ENCODE peak calls at places on chromosomes 3 and 15, in five cellular contexts. L is brain microvascular endothelial cell, X is right atrium auricular region, K is body of pancreas, B is transverse colon. N is an unnamed sample. For H3K36me3, the result is how much of the 10 kb centered on the place peaks cover.

GRCh38 chr15:97504031-97504430 is 456.5 kb upstream of the ARRDC4 start:
- DNase-seq in K (no peak), L (peak), X (no peak), B (no peak), N (peak)

GRCh38 chr3:185402561-185402960 is 39.6 kb downstream of the MAP3K13 start:
- DNase-seq in K (peak), X (no peak), B (no peak), L (no peak), N (no peak)

GRCh38 chr3:46383946-46384330 is 13.2 kb downstream of the CCR5 start:
- DNase-seq in B (no peak), K (no peak), X (no peak), L (no peak), N (no peak)

GRCh38 chr15:78977091-78977571 is 32.3 kb upstream of the CTSH start:
- DNase-seq in K (no peak), X (no peak), B (no peak), L (no peak), N (no peak)

GRCh38 chr3:86702381-86702958 is 288.5 kb downstream of the VGLL3 start:
- DNase-seq in L (no peak), X (no peak), K (no peak), B (no peak), N (no peak)

GRCh38 chr3:174023445-174023844 is 625.9 kb downstream of the NLGN1 start:
- DNase-seq in L (no peak), B (no peak), X (no peak), K (no peak), N (no peak)

GRCh38 chr3:157135671-157136396 is 24.1 kb downstream of the CCNL1 start:
- DNase-seq in K (peak), B (no peak), X (no peak), L (peak), N (no peak)

GRCh38 chr15:50064674-50065073 is 54.4 kb downstream of the ATP8B4 start:
- DNase-seq in L (no peak), X (no peak), B (no peak), K (no peak), N (no peak)

GRCh38 chr15:85642693-85643058 is 152.0 kb downstream of the KLHL25 start:
- DNase-seq in K (no peak), L (no peak), X (peak), B (peak), N (no peak)

GRCh38 chr3:196554205-196554604 is 14.1 kb downstream of the WDR53 start:
- DNase-seq in K (no peak), X (no peak), B (no peak), L (no peak), N (no peak)

GRCh38 chr3:81545572-81545971 is 215.9 kb downstream of the GBE1 start:
- DNase-seq in K (no peak), B (no peak), L (no peak), X (no peak), N (no peak)

GRCh38 chr3:173745952-173746682 is 348.6 kb downstream of the NLGN1 start:
- DNase-seq in B (no peak), X (no peak), L (peak), K (no peak), N (no peak)

GRCh38 chr15:62495670-62496328 is 330.7 kb upstream of the C2CD4B start:
- DNase-seq in L (peak), B (peak), X (peak), K (peak), N (peak)

GRCh38 chr3:194632983-194633348 is 253 bp downstream of the TMEM44 start:
- DNase-seq in X (no peak), K (peak), B (peak), L (no peak), N (no peak)

GRCh38 chr15:67149859-67150824 is 84.7 kb downstream of the SMAD3 start:
- DNase-seq in L (peak), X (peak), K (peak), B (peak), N (no peak)

GRCh38 chr3:184778426-184779332 is 33.3 kb upstream of the VPS8 start:
- DNase-seq in B (no peak), L (no peak), X (no peak), K (no peak), N (no peak)

GRCh38 chr15:60297047-60297446 is 100.7 kb downstream of the ANXA2 start:
- DNase-seq in X (no peak), K (no peak), B (no peak), L (no peak), N (peak)

GRCh38 chr3:12188328-12188648 is 29.6 kb upstream of the TIMP4 start:
- DNase-seq in X (no peak), K (no peak), B (no peak), L (no peak), N (no peak)

GRCh38 chr3:69014022-69014580 is 617 bp upstream of the EOGT start:
- DNase-seq in B (no peak), L (no peak), K (no peak), X (no peak), N (no peak)

GRCh38 chr3:16319723-16320122 is 54.7 kb downstream of the OXNAD1 start:
- DNase-seq in X (no peak), L (no peak), K (no peak), B (no peak), N (no peak)

GRCh38 chr3:16318216-16318615 is 53.2 kb downstream of the OXNAD1 start:
- DNase-seq in L (no peak), X (no peak), B (no peak), K (no peak), N (no peak)

GRCh38 chr3:16316847-16317560 is 52.0 kb downstream of the OXNAD1 start:
- DNase-seq in L (no peak), B (no peak), X (no peak), K (no peak), N (no peak)

GRCh38 chr3:16317561-16317945 is 52.5 kb downstream of the OXNAD1 start:
- DNase-seq in X (no peak), B (no peak), K (no peak), L (no peak), N (no peak)

DNA sequence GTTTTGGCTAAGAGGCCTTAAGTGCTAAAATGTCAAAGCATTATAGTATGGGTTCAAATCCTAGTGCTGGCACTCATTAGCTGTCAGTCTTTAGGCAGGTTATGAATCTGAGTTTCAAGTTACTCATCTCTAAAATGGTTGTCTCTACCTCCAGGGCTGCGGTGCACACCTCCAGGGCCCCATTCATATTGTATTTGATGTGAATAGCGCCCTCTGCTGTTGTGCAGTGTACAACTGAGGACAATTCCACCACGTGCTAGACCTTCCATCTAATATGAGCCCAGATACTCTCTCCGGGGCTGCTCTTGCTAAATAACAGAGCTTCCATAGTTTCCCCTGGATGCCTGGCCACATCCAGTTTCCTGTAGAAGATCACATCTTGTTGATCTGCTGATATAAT is 54.3 kb downstream of the OXNAD1 start:
- DNase-seq in X (no peak), B (no peak), L (no peak), K (no peak), N (no peak)
- H3K36me3 ChIP-seq in X (half or more), B (under half), L (half or more), K (under half), N (under half)

GRCh38 chr3:71050521-71051258 is 532.8 kb downstream of the FOXP1 start:
- DNase-seq in K (no peak), L (no peak), X (no peak), B (no peak), N (no peak)

GRCh38 chr3:71046791-71047190 is 536.7 kb downstream of the FOXP1 start:
- DNase-seq in K (no peak), B (no peak), L (no peak), X (no peak), N (no peak)

GRCh38 chr3:71047616-71048531 is 535.7 kb downstream of the FOXP1 start:
- DNase-seq in L (no peak), K (no peak), B (no peak), X (no peak), N (no peak)

GRCh38 chr3:71050133-71050520 is 533.4 kb downstream of the FOXP1 start:
- DNase-seq in X (no peak), K (no peak), L (peak), B (no peak), N (no peak)

GRCh38 chr3:71048948-71049347 is 534.6 kb downstream of the FOXP1 start:
- DNase-seq in K (no peak), L (no peak), B (peak), X (no peak), N (no peak)
- H3K36me3 ChIP-seq in K (under half), L (under half), B (under half), X (under half), N (under half)

GRCh38 chr3:48970568-48970967 is 19.5 kb upstream of the P4HTM start:
- DNase-seq in L (no peak), X (no peak), K (no peak), B (no peak), N (no peak)
- H3K36me3 ChIP-seq in L (half or more), X (half or more), K (half or more), B (half or more), N (under half)

DNA sequence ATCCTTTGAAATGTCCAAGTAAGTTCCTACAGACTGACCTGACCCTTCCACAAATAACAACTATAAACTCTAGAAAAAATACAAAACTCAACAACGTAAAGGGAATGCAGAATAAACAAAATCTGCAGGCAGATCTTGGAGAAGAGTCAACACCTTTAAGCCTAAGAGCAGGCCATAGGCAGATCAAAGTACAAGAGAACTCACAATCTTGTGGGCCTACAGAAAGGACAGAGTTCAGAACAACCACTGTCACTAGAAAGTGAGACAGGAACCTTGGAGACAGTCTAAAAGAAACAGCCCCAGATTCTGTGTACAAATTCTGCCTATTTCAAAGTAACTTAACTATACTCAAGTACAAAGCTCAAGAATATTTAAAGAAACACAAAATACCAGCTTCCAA is 31.0 kb downstream of the NEK4 start:
- DNase-seq in L (no peak), X (no peak), K (no peak), B (no peak), N (no peak)
- H3K36me3 ChIP-seq in L (under half), X (half or more), K (under half), B (half or more), N (under half)

GRCh38 chr15:90807074-90807646 is 61.2 kb upstream of the FURIN start:
- DNase-seq in K (no peak), L (no peak), B (no peak), X (no peak), N (no peak)

GRCh38 chr15:90799639-90800038 is 68.7 kb upstream of the FURIN start:
- DNase-seq in L (no peak), X (no peak), K (no peak), B (no peak), N (no peak)

GRCh38 chr15:90807687-90808086 is 60.7 kb upstream of the FURIN start:
- DNase-seq in B (no peak), K (no peak), L (no peak), X (no peak), N (no peak)

GRCh38 chr15:90801803-90802202 is 66.6 kb upstream of the FURIN start:
- DNase-seq in K (no peak), L (no peak), X (no peak), B (no peak), N (no peak)
- H3K36me3 ChIP-seq in K (under half), L (under half), X (under half), B (under half), N (under half)